ENCODE peak calls at places on chromosomes 1 and 21, in eight cellular contexts. M, U, P, A, B, Q, V and E are unnamed samples. For H3K27me3 and H3K4me1, the result is how much of the 10 kb centered on the place peaks cover.

GRCh38 chr1:231808990-231809389 is 182.4 kb downstream of the DISC1 start:
- DNase-seq in U (no peak), M (no peak), A (no peak), P (no peak), B (no peak), Q (no peak), V (peak), E (no peak)

GRCh38 chr1:74629283-74629682 is 44.3 kb downstream of the ERICH3 start:
- DNase-seq in A (no peak), Q (no peak), B (no peak), V (no peak), P (peak), M (no peak), U (no peak), E (no peak)

GRCh38 chr21:23245231-23245630 is 2247.0 kb downstream of the NCAM2 start:
- DNase-seq in B (no peak), U (no peak), M (no peak), Q (no peak), V (no peak), P (no peak), A (no peak), E (no peak)

GRCh38 chr1:21641076-21641475 is 28.1 kb downstream of the RAP1GAP start:
- DNase-seq in P (no peak), A (no peak), M (no peak), Q (no peak), B (no peak), U (no peak), V (no peak), E (no peak)

GRCh38 chr1:16187748-16188401 is 24.6 kb downstream of the ARHGEF19 start:
- DNase-seq in B (peak), A (peak), Q (no peak), M (peak), U (peak), V (peak), P (no peak), E (no peak)

GRCh38 chr1:184820218-184820720 is 65.6 kb upstream of the EDEM3 start:
- DNase-seq in B (no peak), P (no peak), M (no peak), U (no peak), V (no peak), Q (no peak), A (no peak), E (no peak)

GRCh38 chr1:218715961-218716669 is 371.0 kb downstream of the TGFB2 start:
- DNase-seq in B (no peak), U (no peak), M (no peak), A (no peak), Q (no peak), P (no peak), V (peak), E (no peak)

GRCh38 chr1:163614346-163614745 is 292.6 kb downstream of the NUF2 start:
- DNase-seq in B (no peak), V (no peak), Q (no peak), A (no peak), P (no peak), M (no peak), U (no peak), E (no peak)

GRCh38 chr1:167136191-167136614 is 42.3 kb downstream of the STYXL2 start:
- DNase-seq in Q (no peak), P (no peak), M (no peak), B (no peak), A (peak), U (no peak), V (peak), E (no peak)

GRCh38 chr1:40305871-40306270 is 11.2 kb downstream of the COL9A2 start:
- DNase-seq in P (no peak), M (no peak), A (no peak), Q (no peak), B (no peak), V (no peak), U (no peak), E (no peak)

DNA sequence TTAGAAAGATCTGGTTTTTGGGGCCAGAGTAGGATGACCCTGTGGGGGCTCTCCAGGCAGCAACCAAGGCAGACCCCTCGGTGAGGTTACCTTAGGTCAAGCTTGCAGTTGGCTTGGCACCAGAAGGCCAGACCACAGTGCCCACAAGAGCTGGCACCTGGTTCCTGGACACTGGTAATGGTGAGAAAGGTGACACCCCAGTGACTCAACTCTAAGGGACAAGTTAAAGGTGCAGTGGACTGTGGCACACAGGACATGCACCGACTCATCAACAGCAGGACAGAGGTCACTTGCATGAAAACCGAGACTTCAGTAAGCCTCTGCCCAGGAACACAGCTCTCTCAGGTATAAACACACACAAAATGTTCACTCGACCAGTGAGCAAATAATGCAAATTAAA is 6.7 kb downstream of the LRRC38 start:
- DNase-seq in P (no peak), U (no peak), B (no peak), Q (no peak), M (no peak), A (no peak), V (no peak), E (no peak)
- H3K27ac ChIP-seq in P (no peak), U (no peak), B (no peak), Q (no peak), M (no peak), A (no peak), V (no peak), E (no peak)

GRCh38 chr1:17330856-17331255 is 22.9 kb downstream of the PADI4 start:
- DNase-seq in V (no peak), U (no peak), P (no peak), A (no peak), Q (no peak), M (no peak), B (no peak), E (no peak)
- H3K27me3 ChIP-seq in V (under half), U (under half), P (under half), A (under half), Q (under half), M (under half), B (under half), E (under half)

DNA sequence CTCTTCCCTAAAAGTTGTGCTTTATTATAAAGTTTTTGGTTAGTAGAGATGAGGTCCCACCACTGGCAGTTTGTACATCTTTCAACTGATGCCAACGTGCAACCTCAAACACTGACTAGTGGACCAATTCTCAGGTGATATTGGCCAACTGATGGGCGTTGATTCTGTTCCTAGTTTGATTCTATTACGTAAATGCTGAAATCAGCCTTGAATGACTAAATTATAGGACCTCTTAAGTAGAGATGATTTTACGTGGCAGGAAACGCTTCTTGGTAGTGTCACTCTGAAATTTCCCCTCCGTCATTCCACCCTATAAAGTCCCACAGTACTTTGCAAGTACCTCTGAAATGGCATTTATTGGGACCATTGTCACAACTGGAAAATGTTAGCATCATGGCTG is 8.8 kb upstream of the FNDC7 start:
- DNase-seq in U (no peak), Q (no peak), P (no peak), M (no peak), A (no peak), B (no peak), V (no peak), E (no peak)
- H3K4me1 ChIP-seq in U (under half), Q (under half), P (under half), M (under half), A (under half), B (under half), V (under half), E (under half)

DNA sequence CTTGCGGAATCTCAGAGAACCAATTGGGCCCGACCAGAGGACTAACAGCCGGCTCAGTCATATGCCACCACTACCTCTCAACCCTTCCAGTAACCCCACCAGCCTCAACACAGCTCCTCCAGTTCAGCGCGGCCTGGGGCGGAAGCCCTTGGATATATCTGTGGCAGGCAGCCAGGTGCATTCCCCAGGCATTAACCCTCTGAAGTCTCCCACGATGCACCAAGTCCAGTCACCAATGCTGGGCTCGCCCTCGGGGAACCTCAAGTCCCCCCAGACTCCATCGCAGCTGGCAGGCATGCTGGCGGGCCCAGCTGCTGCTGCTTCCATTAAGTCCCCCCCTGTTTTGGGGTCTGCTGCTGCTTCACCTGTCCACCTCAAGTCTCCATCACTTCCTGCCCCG is 49.8 kb downstream of the ACP6 start:
- DNase-seq in V (peak), A (no peak), M (no peak), Q (no peak), U (peak), B (no peak), P (no peak), E (no peak)
- H3K27ac ChIP-seq in V (no peak), A (no peak), M (no peak), Q (no peak), U (no peak), B (no peak), P (no peak), E (no peak)

GRCh38 chr1:176051402-176051801 is 155.7 kb downstream of the COP1 start:
- DNase-seq in P (no peak), U (no peak), A (no peak), Q (no peak), V (no peak), B (no peak), M (no peak), E (no peak)
- H3K27me3 ChIP-seq in P (under half), U (under half), A (under half), Q (under half), V (under half), B (under half), M (under half), E (under half)

GRCh38 chr1:1399870-1400575 is 888 bp upstream of the CCNL2 start:
- DNase-seq in V (peak), U (no peak), P (no peak), A (no peak), B (no peak), M (no peak), Q (no peak), E (no peak)

GRCh38 chr1:1400576-1401456 is 1.7 kb upstream of the CCNL2 start:
- DNase-seq in U (no peak), M (no peak), P (no peak), A (peak), Q (no peak), V (peak), B (no peak), E (no peak)

GRCh38 chr1:1403543-1404112 is 3.5 kb downstream of the MRPL20 start:
- DNase-seq in B (no peak), A (no peak), U (no peak), V (no peak), Q (no peak), P (no peak), M (no peak), E (no peak)

GRCh38 chr1:1402081-1402900 is 3.2 kb upstream of the CCNL2 start:
- DNase-seq in A (peak), P (no peak), B (no peak), V (peak), Q (no peak), M (no peak), U (no peak), E (no peak)

DNA sequence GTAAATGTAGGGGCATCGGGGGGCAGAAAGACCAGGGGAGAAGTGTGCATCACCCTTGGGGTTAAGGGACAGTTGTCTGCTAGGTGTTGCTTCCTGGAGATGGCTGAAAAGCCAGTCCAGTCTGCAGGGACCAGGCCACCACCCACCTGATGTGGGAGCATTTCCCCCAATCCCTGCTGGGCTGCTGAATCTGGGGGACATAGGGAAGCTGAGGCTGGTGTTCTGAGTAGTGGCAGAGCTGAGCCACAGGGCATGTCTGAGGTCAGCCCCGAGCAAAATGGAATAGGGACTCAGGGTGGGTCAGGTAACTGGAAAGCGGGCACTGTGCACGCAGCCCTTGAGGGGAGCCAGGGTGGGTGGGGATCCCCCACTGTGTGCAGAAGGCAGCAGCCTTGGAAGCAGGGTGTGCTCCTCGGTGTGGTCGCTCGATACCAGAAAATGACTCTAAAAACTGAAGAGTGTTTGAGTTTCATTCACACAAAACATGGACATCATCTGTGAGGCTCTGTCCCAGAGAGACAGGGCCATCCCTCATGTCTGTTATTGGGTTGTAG is 2.4 kb upstream of the CCNL2 start:
- DNase-seq in P (no peak), V (no peak), Q (no peak), U (no peak), M (no peak), B (no peak), A (no peak), E (no peak)
- H3K4me1 ChIP-seq in P (under half), V (under half), Q (under half), U (under half), M (under half), B (under half), A (under half), E (under half)

GRCh38 chr1:154717467-154718004 is 109.5 kb upstream of the ADAR start:
- DNase-seq in B (no peak), V (no peak), M (no peak), Q (no peak), P (no peak), A (no peak), U (no peak), E (no peak)
- H3K27ac ChIP-seq in B (no peak), V (no peak), M (no peak), Q (no peak), P (no peak), A (no peak), U (no peak), E (no peak)

DNA sequence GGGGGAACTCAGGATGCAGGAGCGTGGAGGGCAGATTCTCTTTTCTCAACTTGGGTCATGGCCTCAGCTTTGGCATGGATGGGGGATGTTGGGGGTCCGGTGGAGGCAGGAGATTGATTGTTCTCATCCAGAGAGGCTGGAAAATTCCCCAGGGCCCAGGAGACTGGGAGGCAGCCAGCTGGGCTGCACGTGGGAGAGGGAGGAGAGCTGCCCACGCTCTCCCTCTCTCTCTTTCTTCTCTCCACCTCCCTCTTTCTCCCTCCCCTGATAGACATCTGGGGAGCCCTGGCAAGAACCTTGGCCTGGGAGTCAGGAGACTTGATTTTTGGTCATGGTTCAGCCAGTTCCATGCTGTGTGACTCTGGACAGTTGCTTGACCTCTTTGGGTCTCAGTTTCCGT is 3.3 kb upstream of the BCAN start:
- DNase-seq in A (no peak), U (no peak), M (no peak), P (no peak), Q (no peak), V (no peak), B (no peak), E (no peak)
- H3K27me3 ChIP-seq in A (half or more), U (under half), M (under half), P (under half), Q (under half), V (half or more), B (under half), E (under half)

DNA sequence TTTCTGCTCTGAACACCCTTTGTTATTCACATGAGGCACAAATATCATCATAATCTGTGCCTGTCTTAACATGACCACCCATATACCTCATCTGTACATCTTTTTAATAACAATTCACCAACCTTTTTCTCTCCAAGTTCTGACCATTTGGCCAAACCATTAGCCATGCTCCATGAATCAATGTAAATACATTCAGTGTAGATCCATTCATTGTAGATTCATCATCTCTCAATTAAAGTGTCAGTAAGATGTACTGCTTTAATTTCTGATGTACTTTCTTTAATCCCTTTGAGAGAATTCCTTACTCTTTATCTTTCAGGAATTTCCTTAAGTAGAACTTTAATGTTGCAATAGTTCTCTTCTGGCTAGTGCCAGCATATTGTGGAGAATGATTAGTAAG is 126.2 kb upstream of the LRRC7 start:
- DNase-seq in U (no peak), P (no peak), V (no peak), Q (no peak), A (no peak), M (no peak), B (no peak), E (no peak)
- H3K4me1 ChIP-seq in U (under half), P (under half), V (under half), Q (under half), A (under half), M (under half), B (under half), E (under half)

GRCh38 chr1:111943056-111943455 is 46.4 kb downstream of the KCND3 start:
- DNase-seq in A (no peak), V (no peak), B (no peak), U (no peak), P (no peak), Q (no peak), M (no peak), E (no peak)
- H3K27ac ChIP-seq in A (no peak), V (no peak), B (no peak), U (no peak), P (no peak), Q (no peak), M (no peak), E (no peak)